ENCODE peak calls at places on chromosome 9, in nine cellular contexts. Q is Calu3, R is endodermal cell, Z is astrocyte of the spinal cord, L is GM06990, X is heart left ventricle, U is nephron progenitor cell, F is fibroblast of the aortic adventitia, W is RWPE1. T is an unnamed sample.
A peak's percentile ranks its signal among the peaks of the same experiment; 100 is the strongest.

GRCh38 chr9:13181652-13182051 is 97.8 kb downstream of the MPDZ start:
- DNase-seq in Z (no peak), F (no peak), X (no peak), U (no peak), R (no peak), W (peak; percentile 70), L (no peak), Q (no peak), T (no peak)

GRCh38 chr9:131477816-131478419 is 24.8 kb upstream of the POMT1 start:
- DNase-seq in X (no peak), Z (no peak), U (no peak), L (no peak), F (no peak), R (no peak), Q (no peak), W (no peak), T (no peak)

GRCh38 chr9:117809751-117810150 is 105.5 kb downstream of the TLR4 start:
- DNase-seq in U (no peak), F (no peak), X (no peak), Q (no peak), Z (no peak), L (no peak), R (no peak), W (no peak), T (no peak)

GRCh38 chr9:3525088-3525835 is 539 bp downstream of the RFX3 start:
- DNase-seq in U (peak; percentile 59), X (no peak), Q (no peak), W (no peak), Z (no peak), F (no peak), R (no peak), L (no peak), T (no peak)

GRCh38 chr9:114446036-114446435 is 58.3 kb upstream of the AKNA start:
- DNase-seq in X (no peak), F (peak; percentile 68), L (no peak), U (no peak), Q (no peak), W (peak; percentile 41), Z (peak; percentile 3), R (no peak), T (no peak)

GRCh38 chr9:124180557-124180956 is 77.2 kb upstream of the NEK6 start:
- DNase-seq in Q (no peak), Z (no peak), U (no peak), R (no peak), F (peak; percentile 53), L (no peak), X (no peak), W (no peak), T (peak; percentile 10)

GRCh38 chr9:137423001-137423809 is at the start of the genes EXD3 and NOXA1:
- DNase-seq in L (peak; percentile 92), U (peak; percentile 97), F (peak; percentile 89), W (peak; percentile 98), Z (peak; percentile 91), R (peak; percentile 98), Q (peak; percentile 94), X (peak; percentile 94), T (peak; percentile 72)

GRCh38 chr9:125600194-125600593 is 106.8 kb downstream of the MAPKAP1 start:
- DNase-seq in U (no peak), F (peak; percentile 15), L (no peak), R (no peak), X (no peak), Q (no peak), Z (no peak), W (no peak), T (no peak)

GRCh38 chr9:127452481-127453092 is 1.3 kb downstream of the LRSAM1 start:
- DNase-seq in W (no peak), X (peak; percentile 79), U (no peak), Z (peak; percentile 8), Q (peak; percentile 15), R (no peak), L (no peak), F (peak; percentile 82), T (no peak)

GRCh38 chr9:129630967-129631672 is 5.2 kb downstream of the NTMT1 start:
- DNase-seq in L (no peak), W (no peak), U (no peak), X (no peak), F (no peak), Z (peak; percentile 59), R (no peak), Q (no peak), T (no peak)

GRCh38 chr9:107249131-107249533 is 33.9 kb upstream of the RAD23B start:
- DNase-seq in F (no peak), U (peak; percentile 39), R (peak; percentile 80), W (peak; percentile 90), L (no peak), X (no peak), Z (peak; percentile 29), Q (peak; percentile 20), T (no peak)

GRCh38 chr9:33751536-33752129 is 43.7 kb upstream of the PRSS3 start:
- DNase-seq in Q (no peak), W (no peak), F (no peak), Z (no peak), U (no peak), X (no peak), L (no peak), R (no peak), T (no peak)

GRCh38 chr9:116066221-116066620 is 87.4 kb upstream of the PAPPA start:
- DNase-seq in Q (no peak), R (no peak), L (no peak), W (no peak), Z (no peak), X (no peak), F (no peak), U (no peak), T (no peak)
- TF ChIP-seq CTCF in Q (no peak), R (no peak), L (no peak), W (no peak), Z (no peak), X (no peak), F (no peak), U (no peak), T (no peak)

DNA sequence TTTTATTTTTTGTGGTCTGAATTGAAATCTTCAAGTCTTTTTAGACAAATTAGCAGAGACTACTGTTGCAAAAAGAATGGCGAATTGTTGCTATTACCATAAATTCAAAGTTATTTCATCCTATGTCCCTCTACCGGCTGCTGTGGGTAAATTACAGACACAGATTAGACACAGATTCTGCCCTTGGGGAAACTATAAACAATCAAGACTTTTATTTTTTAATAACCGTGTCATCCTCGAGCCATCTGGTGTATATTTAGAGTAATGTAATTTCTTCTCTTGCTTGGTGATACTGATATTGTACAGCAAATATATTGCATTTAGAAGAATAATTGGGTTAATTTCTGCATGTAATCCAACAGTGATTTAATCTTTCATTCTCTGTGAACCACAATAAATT is 228.0 kb upstream of the ADAMTSL1 start:
- DNase-seq in L (no peak), X (no peak), Q (no peak), Z (no peak), F (no peak), U (no peak), R (no peak), W (no peak), T (no peak)
- TF ChIP-seq CTCF in L (no peak), X (no peak), Q (no peak), Z (peak; percentile 43), F (peak; percentile 8), U (no peak), R (no peak), W (no peak), T (peak; percentile 53)

DNA sequence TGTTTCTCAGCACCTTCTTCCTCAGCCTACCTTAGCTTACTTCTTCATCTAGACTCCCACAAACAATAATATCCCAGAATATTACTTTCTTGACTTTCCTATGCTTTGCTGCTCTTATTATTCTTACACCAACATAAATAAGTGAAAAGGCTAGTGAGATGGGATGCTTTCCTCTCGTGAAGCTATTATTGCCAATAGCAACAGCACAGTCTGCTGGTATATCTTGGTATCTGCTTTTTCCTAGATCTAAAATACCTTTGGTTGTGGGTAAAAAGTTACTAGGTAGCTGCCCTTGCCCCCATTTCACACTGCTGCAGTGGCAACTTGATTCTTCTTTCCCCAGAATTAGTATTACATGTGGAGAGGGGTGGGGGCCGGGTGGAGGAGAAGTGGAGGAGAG is 26.1 kb upstream of the GLIPR2 start:
- DNase-seq in Q (no peak), L (no peak), Z (no peak), F (no peak), X (no peak), R (no peak), W (no peak), U (no peak), T (no peak)
- TF ChIP-seq CTCF in Q (no peak), L (no peak), Z (peak; percentile 30), F (peak; percentile 17), X (no peak), R (peak; percentile 56), W (peak; percentile 17), U (no peak), T (no peak)

GRCh38 chr9:70340572-70340971 is 73.9 kb downstream of the KLF9 start:
- DNase-seq in U (no peak), F (peak; percentile 74), L (no peak), Q (no peak), R (no peak), W (peak; percentile 17), X (no peak), Z (peak; percentile 55), T (no peak)
- TF ChIP-seq CTCF in U (peak; percentile 48), F (peak; percentile 50), L (peak; percentile 33), Q (no peak), R (peak; percentile 72), W (peak; percentile 65), X (peak; percentile 70), Z (peak; percentile 25), T (peak; percentile 35)

GRCh38 chr9:5321058-5321457 is 16.5 kb upstream of the RLN2 start:
- DNase-seq in F (no peak), Q (no peak), R (no peak), Z (no peak), U (no peak), W (no peak), X (no peak), L (no peak), T (no peak)
- TF ChIP-seq CTCF in F (peak; percentile 12), Q (no peak), R (peak; percentile 39), Z (peak; percentile 12), U (no peak), W (no peak), X (no peak), L (peak; percentile 5), T (no peak)

GRCh38 chr9:83231039-83231438 is 168.1 kb upstream of the RASEF start:
- DNase-seq in W (peak; percentile 37), U (no peak), L (no peak), Z (no peak), F (peak; percentile 54), X (no peak), Q (no peak), R (no peak), T (no peak)
- TF ChIP-seq CTCF in W (peak; percentile 29), U (peak; percentile 17), L (peak; percentile 57), Z (no peak), F (peak; percentile 43), X (no peak), Q (no peak), R (peak; percentile 82), T (no peak)